ENCODE peak calls at places on chromosomes 2 and 18, in four cellular contexts. One of them, this sample, is unnamed.

GRCh38 chr2:105070010-105070865 is 32.4 kb downstream of the MRPS9 start:
- DNase-seq in EH: no peak
- DNase-seq in activated naive CD8-positive, alpha-beta T cell treated with anti-CD3 and anti-CD28 coated beads for 36 hours: no peak
- DNase-seq in left ventricle myocardium superior: no peak
- DNase-seq in this sample: no peak

GRCh38 chr2:225694664-225695063 is 295.2 kb downstream of the NYAP2 start:
- DNase-seq in EH: no peak
- DNase-seq in activated naive CD8-positive, alpha-beta T cell treated with anti-CD3 and anti-CD28 coated beads for 36 hours: no peak
- DNase-seq in left ventricle myocardium superior: no peak
- DNase-seq in this sample: no peak

GRCh38 chr2:19687260-19687659 is 214.5 kb downstream of the TTC32 start:
- DNase-seq in EH: no peak
- DNase-seq in activated naive CD8-positive, alpha-beta T cell treated with anti-CD3 and anti-CD28 coated beads for 36 hours: no peak
- DNase-seq in left ventricle myocardium superior: no peak
- DNase-seq in this sample: no peak

GRCh38 chr2:128348505-128349065 is 29.9 kb upstream of the HS6ST1 start:
- DNase-seq in EH: no peak
- DNase-seq in activated naive CD8-positive, alpha-beta T cell treated with anti-CD3 and anti-CD28 coated beads for 36 hours: no peak
- DNase-seq in left ventricle myocardium superior: no peak
- DNase-seq in this sample: no peak

GRCh38 chr2:55511508-55512124 is 7.9 kb upstream of the CFAP36 start:
- DNase-seq in EH: peak; percentile 57
- DNase-seq in activated naive CD8-positive, alpha-beta T cell treated with anti-CD3 and anti-CD28 coated beads for 36 hours: no peak
- DNase-seq in left ventricle myocardium superior: no peak
- DNase-seq in this sample: no peak

GRCh38 chr2:101753207-101753616 is 55.7 kb downstream of the MAP4K4 start:
- DNase-seq in EH: peak; percentile 43
- DNase-seq in activated naive CD8-positive, alpha-beta T cell treated with anti-CD3 and anti-CD28 coated beads for 36 hours: no peak
- DNase-seq in left ventricle myocardium superior: no peak
- DNase-seq in this sample: no peak

GRCh38 chr18:73793386-73793785 is 354.2 kb downstream of the FBXO15 start:
- DNase-seq in EH: peak; percentile 86
- DNase-seq in activated naive CD8-positive, alpha-beta T cell treated with anti-CD3 and anti-CD28 coated beads for 36 hours: no peak
- DNase-seq in left ventricle myocardium superior: no peak
- DNase-seq in this sample: no peak

GRCh38 chr2:144183744-144184143 is 336.2 kb downstream of the ZEB2 start:
- DNase-seq in EH: peak; percentile 84
- DNase-seq in activated naive CD8-positive, alpha-beta T cell treated with anti-CD3 and anti-CD28 coated beads for 36 hours: peak; percentile 79
- DNase-seq in left ventricle myocardium superior: no peak
- DNase-seq in this sample: peak; percentile 75

GRCh38 chr2:204574473-204574872 is 29.2 kb downstream of the PARD3B start:
- DNase-seq in EH: no peak
- DNase-seq in activated naive CD8-positive, alpha-beta T cell treated with anti-CD3 and anti-CD28 coated beads for 36 hours: no peak
- DNase-seq in left ventricle myocardium superior: no peak
- DNase-seq in this sample: no peak

GRCh38 chr2:96580771-96581170 is 44.2 kb downstream of the ARID5A start:
- DNase-seq in EH: peak; percentile 19
- DNase-seq in activated naive CD8-positive, alpha-beta T cell treated with anti-CD3 and anti-CD28 coated beads for 36 hours: no peak
- DNase-seq in left ventricle myocardium superior: peak; percentile 35
- DNase-seq in this sample: no peak

GRCh38 chr2:27042159-27042661 is 9.3 kb upstream of the AGBL5 start:
- DNase-seq in EH: peak; percentile 20
- DNase-seq in activated naive CD8-positive, alpha-beta T cell treated with anti-CD3 and anti-CD28 coated beads for 36 hours: no peak
- DNase-seq in left ventricle myocardium superior: no peak
- DNase-seq in this sample: no peak

This sample was measured in activated T-cell treated with anti-CD3 and anti-CD28 coated beads, Interleukin-2, amount 50 U/mL, for 24 hours.